ENCODE peak calls at places on chromosomes 5 and 9, in five cellular contexts. D, I, K, Q and S are unnamed samples.

GRCh38 chr9:9437641-9438040 is 1175.2 kb downstream of the PTPRD start:
- DNase-seq in I (no peak), D (no peak), K (no peak), Q (no peak), S (no peak)

GRCh38 chr5:141641634-141642278 is 5.0 kb downstream of the RELL2 start:
- DNase-seq in Q (no peak), K (peak), D (peak), I (no peak), S (peak)

GRCh38 chr9:114803459-114803858 is 2.4 kb downstream of the TNFSF15 start:
- DNase-seq in Q (no peak), K (no peak), I (no peak), D (no peak), S (no peak)

GRCh38 chr5:32283539-32284377 is 29.0 kb downstream of the MTMR12 start:
- DNase-seq in Q (no peak), I (no peak), K (peak), D (peak), S (peak)

GRCh38 chr9:70405808-70406445 is 8.5 kb downstream of the KLF9 start:
- DNase-seq in D (peak), K (no peak), I (no peak), Q (no peak), S (no peak)

GRCh38 chr9:74277532-74277931 is 219.6 kb upstream of the RORB start:
- DNase-seq in K (no peak), D (no peak), I (no peak), Q (no peak), S (no peak)

GRCh38 chr9:87080512-87081225 is 133.4 kb upstream of the GAS1 start:
- DNase-seq in Q (no peak), D (peak), K (peak), I (no peak), S (no peak)

GRCh38 chr5:58854396-58854795 is 271.5 kb downstream of the RAB3C start:
- DNase-seq in Q (no peak), I (no peak), K (no peak), D (no peak), S (no peak)

GRCh38 chr5:107672212-107673105 is 1.7 kb upstream of the EFNA5 start:
- DNase-seq in D (peak), K (peak), I (peak), Q (no peak), S (peak)

GRCh38 chr9:124868511-124869465 is 6.9 kb downstream of the ARPC5L start:
- DNase-seq in Q (no peak), I (peak), D (peak), K (peak), S (no peak)

GRCh38 chr5:111394580-111394979 is 117.8 kb downstream of the STARD4 start:
- DNase-seq in D (peak), Q (no peak), I (no peak), K (peak), S (no peak)

GRCh38 chr9:446074-446699 is 231.5 kb downstream of the DOCK8 start:
- DNase-seq in D (no peak), Q (no peak), I (no peak), K (no peak), S (no peak)

GRCh38 chr5:113233606-113234005 is 201.2 kb downstream of the TSSK1B start:
- DNase-seq in Q (no peak), I (no peak), D (no peak), K (no peak), S (no peak)

GRCh38 chr5:125785407-125785806 is 637.8 kb upstream of the GRAMD2B start:
- DNase-seq in K (no peak), D (no peak), Q (no peak), I (no peak), S (no peak)

GRCh38 chr5:2168601-2169416 is 286.1 kb upstream of the IRX4 start:
- DNase-seq in I (no peak), K (no peak), Q (no peak), D (no peak), S (no peak)

GRCh38 chr9:130949188-130950038 is 10.4 kb upstream of the FIBCD1 start:
- DNase-seq in K (no peak), I (no peak), D (no peak), Q (no peak), S (no peak)

GRCh38 chr5:10227396-10227795 is 22.3 kb downstream of the ATPSCKMT start:
- DNase-seq in D (peak), I (no peak), Q (no peak), K (peak), S (no peak)

GRCh38 chr9:123742009-123742767 is 187.7 kb downstream of the DENND1A start:
- DNase-seq in D (peak), K (peak), I (peak), Q (no peak), S (no peak)

GRCh38 chr5:126106032-126106431 is 317.2 kb upstream of the GRAMD2B start:
- DNase-seq in I (no peak), K (no peak), Q (no peak), D (peak), S (no peak)

GRCh38 chr5:195401-196160 is 4.3 kb downstream of the LRRC14B start:
- DNase-seq in Q (no peak), I (peak), D (no peak), K (no peak), S (no peak)

GRCh38 chr9:94821098-94821930 is 94.8 kb downstream of the AOPEP start:
- DNase-seq in Q (no peak), D (no peak), K (no peak), I (no peak), S (no peak)

GRCh38 chr5:156420665-156421064 is 93.7 kb downstream of the SGCD start:
- DNase-seq in K (no peak), Q (no peak), I (no peak), D (no peak), S (no peak)

GRCh38 chr5:146447734-146448380 is 724 bp downstream of the TCERG1 start:
- DNase-seq in K (peak), D (peak), Q (no peak), I (no peak), S (no peak)

GRCh38 chr9:71760901-71761300 is 7.4 kb downstream of the CEMIP2 start:
- DNase-seq in Q (no peak), I (no peak), D (no peak), K (no peak), S (no peak)

GRCh38 chr5:139650689-139651501 is 2.7 kb downstream of the CXXC5 start:
- DNase-seq in I (peak), D (no peak), K (no peak), Q (no peak), S (no peak)

GRCh38 chr9:91085499-91086291 is 276.0 kb downstream of the AUH start:
- DNase-seq in K (peak), Q (no peak), D (no peak), I (no peak), S (no peak)

GRCh38 chr5:42810905-42811590 is 644 bp downstream of the SELENOP start:
- DNase-seq in Q (no peak), I (no peak), K (peak), D (no peak), S (no peak)

GRCh38 chr9:136729144-136729543 is 13.6 kb downstream of the LCN10 start:
- DNase-seq in Q (no peak), K (no peak), D (no peak), I (no peak), S (no peak)

GRCh38 chr9:136728548-136729123 is 14.1 kb downstream of the LCN10 start:
- DNase-seq in K (no peak), I (no peak), D (peak), Q (no peak), S (no peak)

GRCh38 chr9:136729926-136730325 is 12.8 kb downstream of the LCN10 start:
- DNase-seq in D (no peak), I (no peak), K (no peak), Q (no peak), S (no peak)

GRCh38 chr9:136726631-136727191 is 14.3 kb downstream of the DIPK1B start:
- DNase-seq in K (no peak), I (no peak), D (peak), Q (no peak), S (no peak)

DNA sequence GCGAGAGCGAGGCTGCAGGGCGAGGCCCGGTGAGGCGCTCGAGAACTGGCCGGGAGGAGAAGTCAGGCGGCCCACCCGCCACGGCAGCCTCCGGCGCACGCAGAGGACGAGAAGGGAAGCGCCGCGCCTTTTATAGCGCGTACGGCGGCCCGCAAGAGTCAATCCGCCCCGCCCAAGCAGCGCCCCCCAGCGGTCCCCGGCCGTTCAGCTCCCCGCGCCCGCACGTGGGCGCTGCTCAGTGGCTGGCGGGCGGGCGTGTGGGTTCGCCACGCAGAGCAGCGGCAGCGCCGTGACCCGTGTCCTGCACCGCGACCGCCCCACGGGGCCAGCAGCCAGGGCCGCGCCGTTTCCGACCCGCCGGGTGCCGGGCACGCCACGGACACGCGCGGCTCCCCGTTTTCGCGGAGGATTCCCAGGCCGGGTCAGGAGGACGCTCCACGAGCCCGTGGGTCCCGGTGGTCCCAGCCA is 14.6 kb downstream of the LCN10 start:
- DNase-seq in D (peak), K (peak), I (peak), Q (no peak), S (peak)
- TF ChIP-seq CTCF in D (peak), K (peak), I (peak), Q (peak), S (peak)

GRCh38 chr9:129886226-129887174 is 51.2 kb downstream of the USP20 start:
- DNase-seq in Q (no peak), D (peak), I (no peak), K (peak), S (no peak)
- H3K4me3 ChIP-seq in Q (no peak), D (no peak), I (no peak), K (no peak), S (peak)

GRCh38 chr5:53481887-53482716 is 1.7 kb downstream of the FST start:
- DNase-seq in D (peak), I (peak), K (peak), Q (no peak), S (no peak)
- TF ChIP-seq CTCF in D (peak), I (peak), K (peak), Q (no peak), S (peak)

GRCh38 chr5:115979628-115980041 is 17.4 kb downstream of the LVRN start:
- DNase-seq in Q (peak), D (peak), K (peak), I (no peak), S (no peak)

GRCh38 chr5:115978779-115979178 is 16.5 kb downstream of the LVRN start:
- DNase-seq in I (no peak), Q (no peak), D (no peak), K (no peak), S (no peak)

GRCh38 chr5:115979203-115979602 is 16.9 kb downstream of the LVRN start:
- DNase-seq in K (no peak), D (peak), Q (no peak), I (no peak), S (no peak)

GRCh38 chr5:115977988-115978387 is 15.7 kb downstream of the LVRN start:
- DNase-seq in Q (peak), I (no peak), K (peak), D (peak), S (peak)

DNA sequence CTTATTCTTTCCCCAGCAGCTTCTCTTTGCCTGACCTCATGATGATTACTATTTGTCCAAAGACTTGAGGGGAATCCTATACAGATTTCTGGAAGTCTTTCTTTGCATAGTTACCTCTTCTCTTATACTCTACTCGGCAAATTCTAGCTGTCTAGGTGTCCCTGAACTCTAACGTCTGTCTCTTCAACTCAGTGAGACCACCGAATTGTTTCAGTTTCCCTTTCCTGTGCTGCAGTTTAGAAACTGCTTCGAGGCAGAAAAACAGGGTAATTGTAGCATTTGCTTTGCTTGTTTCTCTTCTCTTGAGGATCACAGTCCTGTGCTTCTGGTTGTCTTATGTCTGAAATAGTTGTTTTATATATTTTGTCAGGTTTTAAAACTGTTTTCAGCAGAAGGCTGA is 14.8 kb downstream of the LVRN start:
- DNase-seq in I (no peak), Q (no peak), D (no peak), K (no peak), S (no peak)
- H3K4me3 ChIP-seq in I (no peak), Q (no peak), D (no peak), K (no peak), S (no peak)

GRCh38 chr5:109378095-109378494 is 31.7 kb downstream of the PJA2 start:
- DNase-seq in Q (no peak), D (no peak), K (no peak), I (no peak), S (no peak)

GRCh38 chr5:109370343-109370742 is 39.4 kb downstream of the PJA2 start:
- DNase-seq in D (no peak), K (no peak), I (no peak), Q (no peak), S (no peak)

GRCh38 chr5:109373932-109374331 is 35.8 kb downstream of the PJA2 start:
- DNase-seq in D (peak), Q (no peak), I (no peak), K (no peak), S (no peak)

DNA sequence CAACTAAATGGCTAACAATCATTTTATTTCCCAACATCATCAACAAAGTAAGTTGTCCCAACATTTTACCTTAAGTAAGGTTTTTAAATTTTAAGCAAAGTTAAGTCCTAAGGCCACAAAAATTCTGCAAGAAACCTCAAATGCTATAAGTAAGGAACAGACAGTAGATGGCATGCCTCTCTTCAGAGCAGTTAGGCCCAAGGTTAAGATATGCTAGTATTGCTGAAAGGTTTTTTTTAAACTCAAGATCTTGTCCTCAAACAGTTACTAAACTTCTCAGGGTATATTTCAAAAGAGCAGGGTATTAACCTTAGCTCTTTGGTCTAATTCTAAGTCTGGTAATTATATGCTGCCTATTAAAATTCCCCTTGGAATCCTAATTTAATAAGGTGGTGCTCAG is 35.1 kb downstream of the PJA2 start:
- DNase-seq in I (no peak), K (no peak), Q (no peak), D (peak), S (no peak)
- TF ChIP-seq CTCF in I (no peak), K (peak), Q (no peak), D (peak), S (peak)

DNA sequence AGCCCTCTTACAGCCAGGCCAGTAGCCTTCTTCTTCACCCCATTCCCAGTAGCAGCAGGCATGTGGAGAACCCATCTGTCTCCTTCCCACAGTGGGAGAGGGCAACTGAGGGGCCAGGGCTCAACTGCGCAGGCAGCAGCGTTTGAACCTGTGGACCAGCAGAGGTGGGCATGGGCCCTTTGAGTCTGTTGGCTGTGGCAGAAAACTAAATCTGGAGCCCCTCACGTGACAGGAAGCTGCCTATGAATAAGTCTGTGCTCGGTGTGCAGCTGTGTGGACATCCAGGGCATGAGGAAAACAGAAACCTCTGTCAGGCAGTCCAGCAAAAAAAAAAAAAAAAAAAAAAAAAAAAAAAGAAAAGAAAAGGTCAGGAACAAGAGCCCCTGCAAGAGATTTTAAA is 189.2 kb upstream of the NR3C1 start:
- DNase-seq in Q (no peak), D (peak), I (no peak), K (peak), S (no peak)
- H3K4me3 ChIP-seq in Q (no peak), D (no peak), I (no peak), K (no peak), S (no peak)

DNA sequence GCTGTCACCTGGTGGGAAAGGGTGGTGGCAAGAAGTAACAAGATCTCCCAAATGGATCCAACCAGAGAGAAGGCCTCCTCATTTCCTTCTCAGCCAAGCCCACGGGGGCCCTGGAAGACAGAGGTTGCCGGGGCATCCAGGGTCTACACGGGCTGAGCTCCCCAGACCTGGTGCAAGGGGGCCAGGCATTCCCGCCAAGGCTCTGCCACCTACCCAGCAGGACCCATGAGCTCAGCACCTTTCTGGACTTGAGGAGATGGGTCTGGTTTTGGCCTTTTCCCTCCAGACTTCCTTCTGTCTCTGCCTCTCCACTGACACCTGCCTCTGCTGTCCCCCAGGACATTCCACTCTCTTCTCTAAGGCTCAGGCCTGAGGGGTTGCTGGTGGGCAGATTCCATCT is 42.4 kb upstream of the KCNMB1 start:
- DNase-seq in D (no peak), K (no peak), I (no peak), Q (no peak), S (no peak)
- TF ChIP-seq CTCF in D (no peak), K (no peak), I (no peak), Q (no peak), S (no peak)

GRCh38 chr5:172833372-172833690 is 720 bp upstream of the ERGIC1 start:
- DNase-seq in Q (no peak), K (no peak), I (no peak), D (no peak), S (no peak)
- H3K4me3 ChIP-seq in Q (no peak), K (no peak), I (no peak), D (no peak), S (peak)

DNA sequence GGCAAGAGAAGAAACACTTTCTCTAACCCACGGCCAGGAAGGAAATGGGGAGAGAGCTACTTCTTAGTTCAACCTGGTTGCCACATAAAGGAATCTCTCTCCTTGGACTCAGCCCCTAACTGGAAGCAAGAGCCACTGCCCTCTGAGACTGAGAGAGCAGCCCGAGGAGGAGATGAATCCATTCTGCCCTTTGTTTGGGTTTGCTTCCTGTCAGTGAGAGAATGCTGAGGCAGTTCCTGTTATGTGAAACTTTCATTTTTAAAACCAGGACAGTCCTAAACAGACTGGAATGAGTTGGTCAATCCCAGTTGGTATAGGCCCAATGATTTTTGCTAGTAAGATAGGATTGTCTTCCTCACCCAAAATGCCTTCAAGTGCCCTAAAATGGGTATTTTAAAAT is 205.1 kb downstream of the NTRK2 start:
- DNase-seq in K (peak), D (no peak), I (no peak), Q (no peak), S (no peak)
- TF ChIP-seq CTCF in K (no peak), D (no peak), I (no peak), Q (no peak), S (no peak)

GRCh38 chr9:31839273-31839672 is 545.2 kb upstream of the ACO1 start:
- DNase-seq in I (no peak), Q (no peak), D (no peak), K (peak), S (no peak)

GRCh38 chr9:31840702-31841101 is 543.7 kb upstream of the ACO1 start:
- DNase-seq in K (no peak), Q (no peak), I (no peak), D (no peak), S (no peak)

DNA sequence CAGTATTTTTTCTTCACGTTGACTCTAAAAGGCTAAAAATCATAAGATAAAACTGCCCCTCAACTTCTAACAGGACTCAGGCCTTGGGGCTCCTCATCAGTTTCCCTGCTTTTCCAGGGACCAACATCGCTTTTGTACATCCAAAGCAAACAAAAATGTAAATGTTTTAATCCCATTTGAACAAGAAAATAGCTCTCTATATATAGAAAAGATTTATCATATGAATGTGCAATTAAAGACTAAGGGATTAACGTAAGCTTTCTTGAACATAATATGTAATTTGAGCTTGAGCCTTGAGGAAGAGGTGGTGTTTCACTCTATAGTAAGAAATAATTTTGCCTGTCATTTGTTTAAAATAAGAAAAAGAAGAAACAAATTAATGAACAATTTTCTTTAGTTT is 547.2 kb upstream of the ACO1 start:
- DNase-seq in D (no peak), I (no peak), K (no peak), Q (no peak), S (no peak)
- H3K4me3 ChIP-seq in D (no peak), I (no peak), K (no peak), Q (no peak), S (no peak)